ENCODE peak calls at places on chromosomes 6 and 20, in eight cellular contexts. T is lower lobe of right lung, M is LHCN-M2, P is AG10803, C is HCT116, G is GM04504, O is RWPE1, D is left colon. E is an unnamed sample.

GRCh38 chr6:33585403-33586107 is 5.5 kb upstream of the BAK1 start:
- DNase-seq in T (peak; percentile 89), M (peak; percentile 72), P (peak; percentile 58), C (peak; percentile 62), G (no peak), O (peak; percentile 72), D (peak; percentile 92), E (peak; percentile 89)

GRCh38 chr6:90369024-90369519 is 72.4 kb upstream of the BACH2 start:
- DNase-seq in T (no peak), M (peak; percentile 100), P (peak; percentile 100), C (peak; percentile 99), G (peak; percentile 99), O (peak; percentile 92), D (no peak), E (no peak)

GRCh38 chr6:52420668-52421358 is 671 bp downstream of the EFHC1 start:
- DNase-seq in T (no peak), M (peak; percentile 69), P (no peak), C (no peak), G (no peak), O (peak; percentile 50), D (peak; percentile 30), E (no peak)

GRCh38 chr20:20843982-20844381 is 131.5 kb upstream of the RALGAPA2 start:
- DNase-seq in T (no peak), M (no peak), P (no peak), C (no peak), G (no peak), O (no peak), D (no peak), E (no peak)

GRCh38 chr6:164507197-164507957 is 802.0 kb downstream of the C6orf118 start:
- DNase-seq in T (no peak), M (no peak), P (no peak), C (no peak), G (no peak), O (no peak), D (no peak), E (no peak)

GRCh38 chr6:152952866-152953509 is 29.9 kb downstream of the FBXO5 start:
- DNase-seq in T (no peak), M (peak; percentile 51), P (peak; percentile 56), C (peak; percentile 32), G (no peak), O (peak; percentile 38), D (no peak), E (no peak)

GRCh38 chr20:34595377-34596184 is 37.1 kb downstream of the MAP1LC3A start:
- DNase-seq in T (no peak), M (no peak), P (no peak), C (no peak), G (no peak), O (no peak), D (no peak), E (no peak)

GRCh38 chr20:63497946-63498935 is 642 bp downstream of the EEF1A2 start:
- DNase-seq in T (no peak), M (peak; percentile 23), P (peak; percentile 30), C (no peak), G (no peak), O (peak; percentile 69), D (no peak), E (no peak)

GRCh38 chr20:53655909-53656652 is 62.4 kb upstream of the ZNF217 start:
- DNase-seq in T (no peak), M (no peak), P (peak; percentile 31), C (no peak), G (no peak), O (no peak), D (no peak), E (no peak)

GRCh38 chr6:112680076-112680475 is 332.9 kb downstream of the RFPL4B start:
- DNase-seq in T (no peak), M (peak; percentile 39), P (peak; percentile 51), C (no peak), G (no peak), O (no peak), D (no peak), E (no peak)

GRCh38 chr6:82144852-82145332 is 102.7 kb downstream of the IBTK start:
- DNase-seq in T (no peak), M (peak; percentile 91), P (peak; percentile 94), C (peak; percentile 57), G (peak; percentile 88), O (peak; percentile 80), D (peak; percentile 5), E (no peak)

GRCh38 chr6:154757352-154758095 is 24.3 kb downstream of the SCAF8 start:
- DNase-seq in T (no peak), M (no peak), P (peak; percentile 5), C (no peak), G (no peak), O (peak; percentile 12), D (no peak), E (no peak)

GRCh38 chr6:104381907-104382306 is 477.8 kb downstream of the HACE1 start:
- DNase-seq in T (no peak), M (no peak), P (no peak), C (no peak), G (no peak), O (no peak), D (no peak), E (no peak)

GRCh38 chr6:139376604-139377218 is 2.3 kb upstream of the CITED2 start:
- DNase-seq in T (no peak), M (peak; percentile 79), P (peak; percentile 88), C (no peak), G (peak; percentile 46), O (peak; percentile 50), D (peak; percentile 56), E (no peak)

GRCh38 chr20:61678437-61678836 is 387.2 kb downstream of the TAF4 start:
- DNase-seq in T (peak; percentile 24), M (no peak), P (no peak), C (no peak), G (no peak), O (no peak), D (no peak), E (no peak)

GRCh38 chr6:145213614-145214013 is 521.7 kb downstream of the EPM2A start:
- DNase-seq in T (no peak), M (no peak), P (no peak), C (no peak), G (no peak), O (no peak), D (no peak), E (no peak)

GRCh38 chr6:25769983-25770382 is 15.4 kb downstream of the SLC17A4 start:
- DNase-seq in T (no peak), M (peak; percentile 12), P (peak; percentile 33), C (no peak), G (peak; percentile 3), O (peak; percentile 4), D (no peak), E (no peak)

GRCh38 chr6:29661071-29661470 is 4.2 kb downstream of the MOG start:
- DNase-seq in T (no peak), M (no peak), P (no peak), C (no peak), G (no peak), O (no peak), D (no peak), E (no peak)

GRCh38 chr6:131353876-131354275 is 218.6 kb downstream of the AKAP7 start:
- DNase-seq in T (no peak), M (no peak), P (no peak), C (no peak), G (no peak), O (no peak), D (no peak), E (no peak)

GRCh38 chr6:123570813-123571684 is 65.7 kb downstream of the TRDN start:
- DNase-seq in T (no peak), M (no peak), P (no peak), C (no peak), G (no peak), O (no peak), D (no peak), E (no peak)

GRCh38 chr6:126919947-126920346 is 198.5 kb upstream of the RSPO3 start:
- DNase-seq in T (no peak), M (peak; percentile 93), P (peak; percentile 94), C (no peak), G (peak; percentile 76), O (peak; percentile 11), D (no peak), E (no peak)

GRCh38 chr6:133705071-133705470 is 183.8 kb upstream of the TCF21 start:
- DNase-seq in T (no peak), M (peak; percentile 83), P (peak; percentile 92), C (no peak), G (peak; percentile 73), O (no peak), D (no peak), E (no peak)

GRCh38 chr6:15288856-15289255 is 43.0 kb downstream of the JARID2 start:
- DNase-seq in T (no peak), M (no peak), P (no peak), C (no peak), G (no peak), O (no peak), D (no peak), E (no peak)

GRCh38 chr6:157594292-157594691 is 213.3 kb downstream of the ZDHHC14 start:
- DNase-seq in T (no peak), M (no peak), P (no peak), C (no peak), G (no peak), O (no peak), D (no peak), E (no peak)

GRCh38 chr6:82365011-82365751 is 1.6 kb downstream of the TPBG start:
- DNase-seq in T (peak; percentile 53), M (peak; percentile 7), P (peak; percentile 29), C (peak; percentile 24), G (peak; percentile 16), O (peak; percentile 34), D (peak; percentile 37), E (no peak)

GRCh38 chr6:45899683-45899946 is 116.0 kb downstream of the CLIC5 start:
- DNase-seq in T (no peak), M (no peak), P (no peak), C (no peak), G (no peak), O (no peak), D (no peak), E (no peak)

GRCh38 chr6:13794184-13794583 is 20.2 kb downstream of the MCUR1 start:
- DNase-seq in T (no peak), M (peak; percentile 95), P (peak; percentile 84), C (no peak), G (no peak), O (no peak), D (no peak), E (no peak)

GRCh38 chr6:4780360-4780812 is 4.2 kb downstream of the CDYL start:
- DNase-seq in T (no peak), M (peak; percentile 39), P (peak; percentile 46), C (no peak), G (no peak), O (no peak), D (no peak), E (no peak)

GRCh38 chr6:28225056-28225834 is at the start of gene ZSCAN9:
- DNase-seq in T (peak; percentile 90), M (peak; percentile 92), P (peak; percentile 86), C (peak; percentile 87), G (peak; percentile 60), O (peak; percentile 74), D (peak; percentile 90), E (peak; percentile 53)

GRCh38 chr6:80425089-80425823 is 318.8 kb downstream of the BCKDHB start:
- DNase-seq in T (no peak), M (peak; percentile 96), P (peak; percentile 100), C (no peak), G (peak; percentile 97), O (no peak), D (no peak), E (no peak)